ENCODE peak calls at places on chromosomes 4 and X, in four cellular contexts. S, Y, D and Q are unnamed samples. For H3K4me1, the result is how much of the 10 kb centered on the place peaks cover.

GRCh38 chr4:8916251-8916913 is 44.7 kb upstream of the HMX1 start:
- DNase-seq in D (peak), S (no peak), Y (peak), Q (no peak)

GRCh38 chr4:125849869-125850268 is 535.1 kb downstream of the FAT4 start:
- DNase-seq in S (no peak), Y (no peak), D (no peak), Q (no peak)

GRCh38 chr4:176444741-176445140 is 125.0 kb downstream of the SPCS3 start:
- DNase-seq in S (no peak), Y (no peak), D (no peak), Q (no peak)

GRCh38 chr4:42560465-42560864 is 96.4 kb downstream of the ATP8A1 start:
- DNase-seq in D (no peak), S (no peak), Y (no peak), Q (no peak)

GRCh38 chrX:129737921-129738320 is 858 bp upstream of the XPNPEP2 start:
- DNase-seq in D (no peak), S (no peak), Y (peak), Q (no peak)

GRCh38 chrX:15930585-15930984 is 76.0 kb upstream of the AP1S2 start:
- DNase-seq in Y (no peak), S (peak), D (no peak), Q (no peak)

GRCh38 chr4:43242611-43243010 is 350.1 kb downstream of the GRXCR1 start:
- DNase-seq in S (no peak), Y (no peak), D (no peak), Q (no peak)

GRCh38 chr4:149344436-149344835 is 471.2 kb downstream of the IQCM start:
- DNase-seq in D (no peak), S (no peak), Y (no peak), Q (no peak)

GRCh38 chr4:180827193-180827592 is 1416.0 kb upstream of the TENM3 start:
- DNase-seq in D (no peak), S (no peak), Y (no peak), Q (no peak)

GRCh38 chr4:163558539-163559044 is 64.1 kb downstream of the TMA16 start:
- DNase-seq in D (no peak), S (no peak), Y (no peak), Q (no peak)

GRCh38 chrX:152245231-152245630 is 106.9 kb upstream of the MAGEA10 start:
- DNase-seq in D (no peak), Y (no peak), S (no peak), Q (no peak)

GRCh38 chr4:114479595-114479994 is 119.0 kb upstream of the UGT8 start:
- DNase-seq in S (no peak), D (no peak), Y (no peak), Q (no peak)

DNA sequence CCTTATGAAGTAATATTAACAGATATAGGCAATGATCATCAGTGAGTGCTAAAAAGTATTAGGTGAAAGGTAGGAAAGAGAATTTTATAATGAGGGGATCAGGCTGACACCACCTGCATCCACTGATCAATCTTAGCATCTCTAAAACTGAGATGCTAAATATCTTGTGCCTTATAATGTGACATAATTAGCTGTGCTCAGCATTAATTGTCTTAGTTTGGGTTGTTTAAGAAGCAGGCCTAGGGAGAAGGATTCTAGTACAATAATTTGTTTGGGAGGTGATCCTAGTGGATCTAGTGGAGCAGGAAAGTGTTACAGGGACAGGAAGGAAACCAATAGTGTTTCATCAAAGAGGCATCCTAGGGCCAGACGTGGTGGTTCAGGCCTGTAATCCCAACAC is 22.2 kb upstream of the PAPSS1 start:
- DNase-seq in S (no peak), D (no peak), Y (no peak), Q (no peak)
- H3K27ac ChIP-seq in S (no peak), D (no peak), Y (no peak), Q (no peak)

GRCh38 chr4:3304831-3305609 is 12.2 kb downstream of the RGS12 start:
- DNase-seq in Y (peak), D (peak), S (no peak), Q (no peak)

GRCh38 chr4:3302786-3303444 is 10.1 kb downstream of the RGS12 start:
- DNase-seq in Y (no peak), S (no peak), D (peak), Q (no peak)

GRCh38 chr4:3302164-3302785 is 9.5 kb downstream of the RGS12 start:
- DNase-seq in Y (peak), S (no peak), D (no peak), Q (peak)

GRCh38 chr4:3303840-3304715 is 11.3 kb downstream of the RGS12 start:
- DNase-seq in Y (no peak), S (no peak), D (peak), Q (no peak)

DNA sequence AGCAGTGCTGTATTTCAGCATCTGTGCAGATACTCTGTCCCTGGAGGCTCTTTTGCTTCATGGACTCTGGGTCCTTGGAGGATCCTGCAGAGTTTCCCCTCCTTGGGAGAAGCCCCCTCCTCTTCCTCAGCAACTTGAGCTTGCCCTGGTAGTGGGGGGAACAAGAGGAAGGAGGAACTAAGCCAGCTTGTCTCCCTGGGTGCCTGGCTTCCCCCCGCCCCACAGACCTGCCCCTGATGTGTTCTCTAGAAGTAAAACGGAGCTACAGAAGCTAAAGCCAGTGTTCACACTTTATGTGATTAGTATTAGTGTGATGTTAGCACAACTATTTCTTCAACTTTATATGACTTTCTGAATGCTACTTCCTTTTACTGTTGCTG is 10.6 kb downstream of the RGS12 start:
- DNase-seq in S (no peak), Y (no peak), D (no peak), Q (no peak)
- H3K4me1 ChIP-seq in S (under half), Y (under half), D (under half), Q (under half)

DNA sequence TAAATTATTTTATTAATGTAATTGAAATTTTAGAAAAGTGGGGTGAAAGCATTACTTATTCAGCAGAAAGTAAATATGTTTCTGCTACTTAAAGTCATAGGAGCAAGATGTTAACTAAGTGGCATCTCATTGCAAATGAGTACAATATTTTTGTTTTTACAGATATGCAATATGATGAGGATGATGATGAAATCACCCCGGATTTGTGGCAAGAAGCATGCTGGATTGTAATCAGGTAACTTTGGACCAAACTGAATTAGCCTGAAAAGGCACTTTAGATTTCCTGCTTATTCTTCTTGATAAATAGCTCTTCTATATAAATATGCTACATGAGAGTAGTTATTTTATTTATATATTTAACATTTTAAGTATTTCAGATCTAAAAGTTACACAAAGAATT is 7.5 kb downstream of the POLR2B start:
- DNase-seq in S (no peak), Y (no peak), D (no peak), Q (no peak)
- H3K4me3 ChIP-seq in S (no peak), Y (no peak), D (no peak), Q (no peak)

GRCh38 chrX:71096702-71097032 is 1.0 kb downstream of the FOXO4 start:
- DNase-seq in D (no peak), Y (no peak), S (no peak), Q (no peak)
- H3K27ac ChIP-seq in D (peak), Y (peak), S (peak), Q (no peak)

GRCh38 chr4:148061139-148061476 is 329.2 kb downstream of the ARHGAP10 start:
- DNase-seq in D (no peak), S (no peak), Y (no peak), Q (no peak)
- H3K4me1 ChIP-seq in D (under half), S (under half), Y (under half), Q (under half)

GRCh38 chr4:75391489-75392166 is 122.6 kb downstream of the RCHY1 start:
- DNase-seq in Y (no peak), D (no peak), S (no peak), Q (no peak)
- H3K4me3 ChIP-seq in Y (no peak), D (no peak), S (no peak), Q (no peak)

GRCh38 chr4:151114986-151115385 is 15.6 kb downstream of the RPS3A start:
- DNase-seq in Y (no peak), D (no peak), S (no peak), Q (no peak)
- H3K27ac ChIP-seq in Y (no peak), D (peak), S (no peak), Q (no peak)

GRCh38 chr4:41141910-41142309 is 72.4 kb downstream of the APBB2 start:
- DNase-seq in Y (no peak), S (peak), D (no peak), Q (peak)
- H3K4me1 ChIP-seq in Y (half or more), S (under half), D (half or more), Q (half or more)

DNA sequence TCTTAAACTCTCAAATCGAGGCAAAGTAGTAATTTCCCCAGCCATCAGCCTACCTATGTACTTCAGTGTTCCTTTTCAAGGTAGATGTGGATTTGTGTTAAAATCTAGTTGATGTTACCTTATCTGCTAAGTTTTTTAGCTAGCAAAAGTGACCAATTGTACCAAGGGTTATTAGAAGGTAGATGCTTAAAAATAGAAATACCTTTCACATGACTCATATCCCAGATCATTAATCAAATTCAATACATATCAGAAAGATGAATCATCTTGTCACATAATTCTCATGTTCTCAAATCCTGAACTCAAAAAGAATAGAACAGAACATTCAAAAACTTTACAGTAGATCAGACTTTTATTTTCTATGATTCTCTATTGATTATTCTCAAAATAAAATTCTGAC is 3.5 kb downstream of the ENAM start:
- DNase-seq in Y (no peak), S (peak), D (no peak), Q (no peak)
- H3K4me3 ChIP-seq in Y (no peak), S (no peak), D (no peak), Q (no peak)